ENCODE peak calls at places on chromosomes 4 and X, in seven cellular contexts. One of them, this sample, is unnamed.

GRCh38 chr4:26074672-26075071 is 160.7 kb downstream of the SMIM20 start:
- DNase-seq in left lung: no peak
- DNase-seq in uterus: no peak
- DNase-seq in BJ: no peak
- DNase-seq in right cardiac atrium: peak
- DNase-seq in AG04450: no peak
- DNase-seq in cardiac muscle cell: no peak
- DNase-seq in this sample: no peak

GRCh38 chr4:94974773-94975172 is 217.0 kb downstream of the BMPR1B start:
- DNase-seq in left lung: no peak
- DNase-seq in uterus: no peak
- DNase-seq in BJ: no peak
- DNase-seq in right cardiac atrium: no peak
- DNase-seq in AG04450: no peak
- DNase-seq in cardiac muscle cell: peak
- DNase-seq in this sample: no peak

GRCh38 chr4:89753601-89754066 is 83.3 kb downstream of the SNCA start:
- DNase-seq in left lung: no peak
- DNase-seq in uterus: no peak
- DNase-seq in BJ: peak
- DNase-seq in right cardiac atrium: no peak
- DNase-seq in AG04450: peak
- DNase-seq in cardiac muscle cell: peak
- DNase-seq in this sample: no peak

GRCh38 chr4:108762559-108763225 is at the start of gene ETNPPL:
- DNase-seq in left lung: peak
- DNase-seq in uterus: no peak
- DNase-seq in BJ: no peak
- DNase-seq in right cardiac atrium: peak
- DNase-seq in AG04450: no peak
- DNase-seq in cardiac muscle cell: peak
- DNase-seq in this sample: peak

GRCh38 chr4:27270435-27270834 is 409.8 kb downstream of the STIM2 start:
- DNase-seq in left lung: no peak
- DNase-seq in uterus: no peak
- DNase-seq in BJ: no peak
- DNase-seq in right cardiac atrium: no peak
- DNase-seq in AG04450: no peak
- DNase-seq in cardiac muscle cell: no peak
- DNase-seq in this sample: no peak

GRCh38 chrX:44011505-44011904 is 38.3 kb upstream of the NDP start:
- DNase-seq in left lung: no peak
- DNase-seq in uterus: no peak
- DNase-seq in BJ: no peak
- DNase-seq in right cardiac atrium: no peak
- DNase-seq in AG04450: no peak
- DNase-seq in cardiac muscle cell: no peak
- DNase-seq in this sample: no peak

GRCh38 chr4:179145746-179146530 is 1703.7 kb upstream of the AGA start:
- DNase-seq in left lung: no peak
- DNase-seq in uterus: no peak
- DNase-seq in BJ: no peak
- DNase-seq in right cardiac atrium: no peak
- DNase-seq in AG04450: peak
- DNase-seq in cardiac muscle cell: no peak
- DNase-seq in this sample: no peak

GRCh38 chrX:110425222-110425621 is 66.6 kb downstream of the RTL9 start:
- DNase-seq in left lung: no peak
- DNase-seq in uterus: no peak
- DNase-seq in BJ: no peak
- DNase-seq in right cardiac atrium: no peak
- DNase-seq in AG04450: no peak
- DNase-seq in cardiac muscle cell: no peak
- DNase-seq in this sample: no peak

GRCh38 chr4:122548886-122549630 is 71.8 kb downstream of the IL21 start:
- DNase-seq in left lung: no peak
- DNase-seq in uterus: no peak
- DNase-seq in BJ: no peak
- DNase-seq in right cardiac atrium: no peak
- DNase-seq in AG04450: no peak
- DNase-seq in cardiac muscle cell: no peak
- DNase-seq in this sample: no peak

GRCh38 chr4:140296871-140297570 is 76.4 kb upstream of the SCOC start:
- DNase-seq in left lung: no peak
- DNase-seq in uterus: peak
- DNase-seq in BJ: no peak
- DNase-seq in right cardiac atrium: no peak
- DNase-seq in AG04450: no peak
- DNase-seq in cardiac muscle cell: no peak
- DNase-seq in this sample: peak

GRCh38 chr4:93657527-93657926 is 171.0 kb upstream of the ATOH1 start:
- DNase-seq in left lung: no peak
- DNase-seq in uterus: no peak
- DNase-seq in BJ: no peak
- DNase-seq in right cardiac atrium: no peak
- DNase-seq in AG04450: no peak
- DNase-seq in cardiac muscle cell: no peak
- DNase-seq in this sample: no peak

GRCh38 chrX:15142084-15142715 is 127.7 kb downstream of the ASB9 start:
- DNase-seq in left lung: no peak
- DNase-seq in uterus: no peak
- DNase-seq in BJ: no peak
- DNase-seq in right cardiac atrium: no peak
- DNase-seq in AG04450: no peak
- DNase-seq in cardiac muscle cell: peak
- DNase-seq in this sample: no peak

GRCh38 chr4:141563721-141564120 is 72.7 kb upstream of the IL15 start:
- DNase-seq in left lung: no peak
- DNase-seq in uterus: no peak
- DNase-seq in BJ: no peak
- DNase-seq in right cardiac atrium: no peak
- DNase-seq in AG04450: no peak
- DNase-seq in cardiac muscle cell: no peak
- DNase-seq in this sample: no peak

GRCh38 chrX:47514553-47515235 is 31.7 kb upstream of the ZNF41 start:
- DNase-seq in left lung: no peak
- DNase-seq in uterus: no peak
- DNase-seq in BJ: peak
- DNase-seq in right cardiac atrium: no peak
- DNase-seq in AG04450: no peak
- DNase-seq in cardiac muscle cell: peak
- DNase-seq in this sample: no peak

GRCh38 chrX:119895843-119896326 is at the start of gene AKAP14:
- DNase-seq in left lung: no peak
- DNase-seq in uterus: no peak
- DNase-seq in BJ: no peak
- DNase-seq in right cardiac atrium: no peak
- DNase-seq in AG04450: no peak
- DNase-seq in cardiac muscle cell: peak
- DNase-seq in this sample: no peak

GRCh38 chr4:103207673-103208072 is 9.5 kb upstream of the CENPE start:
- DNase-seq in left lung: no peak
- DNase-seq in uterus: no peak
- DNase-seq in BJ: no peak
- DNase-seq in right cardiac atrium: no peak
- DNase-seq in AG04450: no peak
- DNase-seq in cardiac muscle cell: no peak
- DNase-seq in this sample: peak

GRCh38 chrX:124217289-124218251 is 114.9 kb upstream of the TEX13D start:
- DNase-seq in left lung: no peak
- DNase-seq in uterus: no peak
- DNase-seq in BJ: no peak
- DNase-seq in right cardiac atrium: peak
- DNase-seq in AG04450: no peak
- DNase-seq in cardiac muscle cell: peak
- DNase-seq in this sample: no peak

GRCh38 chr4:1366371-1367229 is 19.6 kb downstream of the UVSSA start:
- DNase-seq in left lung: peak
- DNase-seq in uterus: no peak
- DNase-seq in BJ: no peak
- DNase-seq in right cardiac atrium: no peak
- DNase-seq in AG04450: no peak
- DNase-seq in cardiac muscle cell: no peak
- DNase-seq in this sample: peak

GRCh38 chr4:73001885-73002284 is 67.6 kb downstream of the COX18 start:
- DNase-seq in left lung: no peak
- DNase-seq in uterus: no peak
- DNase-seq in BJ: no peak
- DNase-seq in right cardiac atrium: no peak
- DNase-seq in AG04450: no peak
- DNase-seq in cardiac muscle cell: no peak
- DNase-seq in this sample: no peak

GRCh38 chr4:42519803-42520417 is 122.6 kb downstream of the SHISA3 start:
- DNase-seq in left lung: no peak
- DNase-seq in uterus: peak
- DNase-seq in BJ: no peak
- DNase-seq in right cardiac atrium: no peak
- DNase-seq in AG04450: peak
- DNase-seq in cardiac muscle cell: peak
- DNase-seq in this sample: peak

GRCh38 chr4:174120446-174121142 is 162.9 kb downstream of the FBXO8 start:
- DNase-seq in left lung: no peak
- DNase-seq in uterus: peak
- DNase-seq in BJ: peak
- DNase-seq in right cardiac atrium: peak
- DNase-seq in AG04450: peak
- DNase-seq in cardiac muscle cell: peak
- DNase-seq in this sample: peak

GRCh38 chrX:129631850-129632249 is 22.9 kb downstream of the APLN start:
- DNase-seq in left lung: no peak
- DNase-seq in uterus: no peak
- DNase-seq in BJ: no peak
- DNase-seq in right cardiac atrium: no peak
- DNase-seq in AG04450: no peak
- DNase-seq in cardiac muscle cell: no peak
- DNase-seq in this sample: no peak
- H3K4me3 ChIP-seq in left lung: no peak
- H3K4me3 ChIP-seq in uterus: no peak
- H3K4me3 ChIP-seq in BJ: no peak
- H3K4me3 ChIP-seq in right cardiac atrium: no peak
- H3K4me3 ChIP-seq in AG04450: no peak
- H3K4me3 ChIP-seq in cardiac muscle cell: no peak
- H3K4me3 ChIP-seq in this sample: no peak

GRCh38 chr4:146099585-146099984 is 75.9 kb upstream of the LSM6 start:
- DNase-seq in left lung: no peak
- DNase-seq in uterus: no peak
- DNase-seq in BJ: no peak
- DNase-seq in right cardiac atrium: no peak
- DNase-seq in AG04450: no peak
- DNase-seq in cardiac muscle cell: no peak
- DNase-seq in this sample: no peak

GRCh38 chr4:146098978-146099377 is 76.5 kb upstream of the LSM6 start:
- DNase-seq in left lung: no peak
- DNase-seq in uterus: no peak
- DNase-seq in BJ: no peak
- DNase-seq in right cardiac atrium: no peak
- DNase-seq in AG04450: no peak
- DNase-seq in cardiac muscle cell: no peak
- DNase-seq in this sample: no peak

GRCh38 chr4:146096374-146096773 is 79.1 kb upstream of the LSM6 start:
- DNase-seq in left lung: no peak
- DNase-seq in uterus: no peak
- DNase-seq in BJ: no peak
- DNase-seq in right cardiac atrium: no peak
- DNase-seq in AG04450: no peak
- DNase-seq in cardiac muscle cell: no peak
- DNase-seq in this sample: no peak

GRCh38 chr4:146095867-146096266 is 79.7 kb upstream of the LSM6 start:
- DNase-seq in left lung: no peak
- DNase-seq in uterus: no peak
- DNase-seq in BJ: no peak
- DNase-seq in right cardiac atrium: no peak
- DNase-seq in AG04450: no peak
- DNase-seq in cardiac muscle cell: no peak
- DNase-seq in this sample: no peak

DNA sequence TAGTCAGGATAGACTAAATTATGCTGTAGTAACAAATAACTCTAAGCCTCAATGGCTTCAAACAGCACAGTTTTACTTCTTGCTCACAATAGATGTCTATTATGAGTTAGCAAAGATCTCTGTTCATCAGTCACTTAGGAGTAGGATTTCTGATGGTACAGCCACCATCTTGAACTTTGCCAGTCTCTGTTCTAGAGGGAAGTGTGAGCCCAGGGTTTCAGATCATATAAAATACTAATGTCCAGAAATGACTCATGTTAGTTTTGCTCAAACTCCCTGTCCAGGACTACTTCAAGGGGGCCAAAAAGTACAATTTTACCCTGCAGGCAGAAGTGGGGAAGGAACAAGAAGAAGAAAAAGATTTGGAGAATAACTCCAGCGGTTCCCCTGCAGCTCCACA is 77.1 kb upstream of the LSM6 start:
- DNase-seq in left lung: no peak
- DNase-seq in uterus: no peak
- DNase-seq in BJ: no peak
- DNase-seq in right cardiac atrium: no peak
- DNase-seq in AG04450: no peak
- DNase-seq in cardiac muscle cell: no peak
- DNase-seq in this sample: no peak
- H3K4me3 ChIP-seq in left lung: no peak
- H3K4me3 ChIP-seq in uterus: no peak
- H3K4me3 ChIP-seq in BJ: no peak
- H3K4me3 ChIP-seq in right cardiac atrium: no peak
- H3K4me3 ChIP-seq in AG04450: no peak
- H3K4me3 ChIP-seq in cardiac muscle cell: no peak
- H3K4me3 ChIP-seq in this sample: no peak

DNA sequence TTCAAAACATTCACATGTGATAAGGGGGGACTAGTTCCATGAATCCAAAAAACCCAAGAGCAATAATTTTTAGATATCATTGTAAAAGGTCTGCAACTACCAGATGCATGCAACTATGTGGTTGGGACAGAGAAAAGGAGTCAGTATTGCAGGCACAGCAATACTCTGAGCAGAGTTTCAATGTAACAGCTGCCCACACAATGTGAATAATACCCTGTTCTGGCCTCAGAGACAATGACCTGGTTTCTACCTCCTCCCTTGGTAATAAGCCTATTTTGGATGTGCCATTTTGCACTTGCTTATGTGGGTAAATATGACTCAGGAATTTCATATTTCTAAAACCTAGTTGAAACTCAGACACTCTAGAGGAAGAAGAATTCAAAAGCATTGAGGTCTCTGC is 194.8 kb upstream of the RASGEF1B start:
- DNase-seq in left lung: no peak
- DNase-seq in uterus: no peak
- DNase-seq in BJ: no peak
- DNase-seq in right cardiac atrium: no peak
- DNase-seq in AG04450: no peak
- DNase-seq in cardiac muscle cell: no peak
- DNase-seq in this sample: no peak
- H3K4me3 ChIP-seq in left lung: no peak
- H3K4me3 ChIP-seq in uterus: no peak
- H3K4me3 ChIP-seq in BJ: no peak
- H3K4me3 ChIP-seq in right cardiac atrium: no peak
- H3K4me3 ChIP-seq in AG04450: no peak
- H3K4me3 ChIP-seq in cardiac muscle cell: no peak
- H3K4me3 ChIP-seq in this sample: no peak

DNA sequence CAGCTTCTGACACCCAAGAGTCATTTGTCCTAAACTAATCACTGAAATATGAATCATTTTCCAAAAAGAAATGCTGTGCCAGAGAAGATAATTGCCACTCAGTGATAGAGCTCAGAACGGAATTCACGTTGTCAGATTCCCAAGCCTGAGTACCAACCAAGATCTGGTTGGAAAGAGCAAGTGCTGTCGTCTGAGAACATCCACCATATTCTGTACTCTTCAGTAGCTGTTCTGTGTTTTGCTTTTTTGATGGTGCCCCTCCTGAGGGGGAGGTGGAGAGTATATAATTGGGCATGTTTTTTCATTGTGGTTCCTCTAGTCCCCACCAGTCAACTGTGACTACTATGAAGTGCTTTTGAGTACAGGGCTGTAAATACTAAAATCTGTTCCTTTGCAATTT is 13.2 kb downstream of the RUFY3 start:
- DNase-seq in left lung: no peak
- DNase-seq in uterus: no peak
- DNase-seq in BJ: no peak
- DNase-seq in right cardiac atrium: no peak
- DNase-seq in AG04450: no peak
- DNase-seq in cardiac muscle cell: no peak
- DNase-seq in this sample: no peak
- H3K4me3 ChIP-seq in left lung: peak
- H3K4me3 ChIP-seq in uterus: no peak
- H3K4me3 ChIP-seq in BJ: peak
- H3K4me3 ChIP-seq in right cardiac atrium: peak
- H3K4me3 ChIP-seq in AG04450: no peak
- H3K4me3 ChIP-seq in cardiac muscle cell: no peak
- H3K4me3 ChIP-seq in this sample: no peak